ENCODE peak calls at places on chromosomes 5 and 9, in seven cellular contexts. One of them, this sample, is unnamed.

GRCh38 chr5:141532726-141533125 is 43.8 kb downstream of the PCDHGC5 start:
- DNase-seq in PC-3: no peak
- DNase-seq in GM23338: no peak
- DNase-seq in neural progenitor cell: no peak
- DNase-seq in GM23248: no peak
- DNase-seq in hepatocyte: no peak
- DNase-seq in HCT116: no peak
- DNase-seq in this sample: no peak

GRCh38 chr5:370311-370958 is 48.9 kb downstream of the AHRR start:
- DNase-seq in neural progenitor cell: no peak
- DNase-seq in PC-3: no peak
- DNase-seq in GM23338: no peak
- DNase-seq in HCT116: no peak
- DNase-seq in GM23248: no peak
- DNase-seq in hepatocyte: no peak
- DNase-seq in this sample: no peak

GRCh38 chr9:127519301-127520166 is 68.2 kb downstream of the LRSAM1 start:
- DNase-seq in HCT116: no peak
- DNase-seq in hepatocyte: peak; percentile 59
- DNase-seq in GM23338: no peak
- DNase-seq in neural progenitor cell: no peak
- DNase-seq in PC-3: peak; percentile 96
- DNase-seq in GM23248: peak; percentile 97
- DNase-seq in this sample: no peak

GRCh38 chr9:94014066-94014654 is 59.0 kb upstream of the BARX1 start:
- DNase-seq in hepatocyte: peak; percentile 67
- DNase-seq in PC-3: peak; percentile 56
- DNase-seq in neural progenitor cell: peak; percentile 68
- DNase-seq in GM23248: peak; percentile 67
- DNase-seq in GM23338: peak; percentile 76
- DNase-seq in HCT116: no peak
- DNase-seq in this sample: peak; percentile 44

GRCh38 chr9:137590469-137591383 is at the start of gene ZMYND19:
- DNase-seq in HCT116: peak; percentile 62
- DNase-seq in GM23248: peak; percentile 97
- DNase-seq in PC-3: peak; percentile 86
- DNase-seq in GM23338: peak; percentile 93
- DNase-seq in hepatocyte: peak; percentile 97
- DNase-seq in neural progenitor cell: peak; percentile 97
- DNase-seq in this sample: peak; percentile 87

GRCh38 chr5:111950660-111951059 is 193.7 kb upstream of the NREP start:
- DNase-seq in HCT116: no peak
- DNase-seq in PC-3: peak; percentile 44
- DNase-seq in GM23248: peak; percentile 90
- DNase-seq in hepatocyte: no peak
- DNase-seq in GM23338: no peak
- DNase-seq in neural progenitor cell: no peak
- DNase-seq in this sample: no peak

GRCh38 chr5:109045710-109046109 is 298.0 kb downstream of the FER start:
- DNase-seq in HCT116: no peak
- DNase-seq in GM23248: no peak
- DNase-seq in neural progenitor cell: no peak
- DNase-seq in PC-3: no peak
- DNase-seq in GM23338: no peak
- DNase-seq in hepatocyte: no peak
- DNase-seq in this sample: no peak

GRCh38 chr5:51384281-51384840 is 1.1 kb downstream of the ISL1 start:
- DNase-seq in GM23338: no peak
- DNase-seq in GM23248: no peak
- DNase-seq in PC-3: no peak
- DNase-seq in hepatocyte: no peak
- DNase-seq in neural progenitor cell: no peak
- DNase-seq in HCT116: no peak
- DNase-seq in this sample: no peak

GRCh38 chr5:114207615-114208014 is 154.3 kb upstream of the KCNN2 start:
- DNase-seq in HCT116: no peak
- DNase-seq in GM23248: no peak
- DNase-seq in PC-3: no peak
- DNase-seq in neural progenitor cell: no peak
- DNase-seq in hepatocyte: no peak
- DNase-seq in GM23338: no peak
- DNase-seq in this sample: no peak

GRCh38 chr9:5798581-5798980 is 34.3 kb downstream of the ERMP1 start:
- DNase-seq in hepatocyte: no peak
- DNase-seq in GM23338: peak; percentile 4
- DNase-seq in HCT116: no peak
- DNase-seq in GM23248: no peak
- DNase-seq in neural progenitor cell: no peak
- DNase-seq in PC-3: no peak
- DNase-seq in this sample: no peak

GRCh38 chr9:125558453-125559084 is 148.4 kb downstream of the MAPKAP1 start:
- DNase-seq in neural progenitor cell: peak; percentile 86
- DNase-seq in hepatocyte: peak; percentile 84
- DNase-seq in PC-3: peak; percentile 70
- DNase-seq in HCT116: peak; percentile 50
- DNase-seq in GM23248: peak; percentile 86
- DNase-seq in GM23338: peak; percentile 89
- DNase-seq in this sample: peak; percentile 70

GRCh38 chr9:81871695-81872094 is 56.5 kb upstream of the SPATA31D4 start:
- DNase-seq in neural progenitor cell: no peak
- DNase-seq in GM23338: no peak
- DNase-seq in HCT116: no peak
- DNase-seq in PC-3: peak; percentile 58
- DNase-seq in GM23248: peak; percentile 88
- DNase-seq in hepatocyte: no peak
- DNase-seq in this sample: no peak

GRCh38 chr9:96222132-96222531 is 79.8 kb downstream of the HSD17B3 start:
- DNase-seq in GM23338: peak; percentile 75
- DNase-seq in GM23248: peak; percentile 36
- DNase-seq in HCT116: no peak
- DNase-seq in neural progenitor cell: peak; percentile 26
- DNase-seq in hepatocyte: no peak
- DNase-seq in PC-3: peak; percentile 17
- DNase-seq in this sample: no peak

GRCh38 chr5:178989311-178989710 is 5.8 kb downstream of the GRM6 start:
- DNase-seq in PC-3: no peak
- DNase-seq in hepatocyte: no peak
- DNase-seq in neural progenitor cell: no peak
- DNase-seq in GM23338: no peak
- DNase-seq in HCT116: no peak
- DNase-seq in GM23248: no peak
- DNase-seq in this sample: no peak

GRCh38 chr5:40991981-40992559 is 79.1 kb downstream of the MROH2B start:
- DNase-seq in HCT116: no peak
- DNase-seq in GM23338: no peak
- DNase-seq in PC-3: no peak
- DNase-seq in GM23248: no peak
- DNase-seq in hepatocyte: no peak
- DNase-seq in neural progenitor cell: no peak
- DNase-seq in this sample: no peak

GRCh38 chr5:40988761-40989510 is 79.6 kb downstream of the C7 start:
- DNase-seq in neural progenitor cell: no peak
- DNase-seq in GM23248: no peak
- DNase-seq in hepatocyte: no peak
- DNase-seq in HCT116: no peak
- DNase-seq in GM23338: peak; percentile 3
- DNase-seq in PC-3: peak; percentile 89
- DNase-seq in this sample: no peak

GRCh38 chr5:40987349-40987748 is 78.1 kb downstream of the C7 start:
- DNase-seq in GM23248: no peak
- DNase-seq in PC-3: no peak
- DNase-seq in GM23338: no peak
- DNase-seq in HCT116: no peak
- DNase-seq in hepatocyte: no peak
- DNase-seq in neural progenitor cell: no peak
- DNase-seq in this sample: no peak

GRCh38 chr5:40995816-40996586 is 75.1 kb downstream of the MROH2B start:
- DNase-seq in GM23248: no peak
- DNase-seq in neural progenitor cell: no peak
- DNase-seq in GM23338: no peak
- DNase-seq in hepatocyte: no peak
- DNase-seq in HCT116: no peak
- DNase-seq in PC-3: peak; percentile 96
- DNase-seq in this sample: no peak

DNA sequence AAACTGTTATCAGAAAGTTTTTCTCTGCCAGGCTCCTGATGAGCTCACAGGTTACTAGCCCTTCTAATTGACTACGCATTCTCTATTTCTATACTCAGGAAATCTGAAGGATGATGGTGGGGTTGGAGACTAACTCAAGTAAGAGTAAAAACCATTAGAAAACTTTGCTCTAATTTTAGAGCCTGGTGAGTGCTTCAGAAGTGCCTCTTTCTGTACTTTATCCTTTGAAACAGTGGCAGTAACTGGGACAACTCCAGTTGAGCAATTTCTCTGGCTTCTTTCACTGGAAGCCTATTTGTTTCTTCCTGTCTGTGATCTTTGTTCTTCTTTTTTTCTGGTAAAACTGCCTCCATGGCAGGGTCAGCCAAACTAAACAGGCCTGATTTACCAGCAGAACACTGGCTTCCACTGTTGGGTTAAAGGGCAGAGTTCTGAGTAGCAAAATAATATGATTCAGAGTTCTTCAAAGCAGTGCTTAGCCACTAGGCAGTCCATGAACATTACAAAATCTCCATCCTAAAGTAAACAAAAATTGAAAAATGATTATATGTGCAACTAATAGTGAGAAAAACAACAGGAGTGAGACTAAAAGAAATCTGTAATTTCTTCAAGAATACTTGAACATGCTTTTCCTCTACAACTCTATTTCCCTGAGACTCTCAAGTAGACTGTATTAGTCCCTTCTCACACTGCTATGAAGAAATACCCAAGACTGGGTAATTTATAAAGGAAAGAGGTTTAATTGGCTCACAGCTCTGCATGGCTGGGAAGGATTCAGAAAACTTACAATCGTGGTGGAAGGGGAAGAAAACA is 79.8 kb downstream of the MROH2B start:
- DNase-seq in HCT116: no peak
- DNase-seq in GM23338: no peak
- DNase-seq in PC-3: peak; percentile 96
- DNase-seq in hepatocyte: peak; percentile 29
- DNase-seq in GM23248: peak; percentile 2
- DNase-seq in neural progenitor cell: no peak
- DNase-seq in this sample: no peak
- TF ChIP-seq EZH2phosphoT487 in HCT116: no peak
- TF ChIP-seq EZH2phosphoT487 in GM23338: no peak
- TF ChIP-seq EZH2phosphoT487 in PC-3: no peak
- TF ChIP-seq EZH2phosphoT487 in hepatocyte: no peak
- TF ChIP-seq EZH2phosphoT487 in GM23248: no peak
- TF ChIP-seq EZH2phosphoT487 in neural progenitor cell: no peak
- TF ChIP-seq EZH2phosphoT487 in this sample: no peak

DNA sequence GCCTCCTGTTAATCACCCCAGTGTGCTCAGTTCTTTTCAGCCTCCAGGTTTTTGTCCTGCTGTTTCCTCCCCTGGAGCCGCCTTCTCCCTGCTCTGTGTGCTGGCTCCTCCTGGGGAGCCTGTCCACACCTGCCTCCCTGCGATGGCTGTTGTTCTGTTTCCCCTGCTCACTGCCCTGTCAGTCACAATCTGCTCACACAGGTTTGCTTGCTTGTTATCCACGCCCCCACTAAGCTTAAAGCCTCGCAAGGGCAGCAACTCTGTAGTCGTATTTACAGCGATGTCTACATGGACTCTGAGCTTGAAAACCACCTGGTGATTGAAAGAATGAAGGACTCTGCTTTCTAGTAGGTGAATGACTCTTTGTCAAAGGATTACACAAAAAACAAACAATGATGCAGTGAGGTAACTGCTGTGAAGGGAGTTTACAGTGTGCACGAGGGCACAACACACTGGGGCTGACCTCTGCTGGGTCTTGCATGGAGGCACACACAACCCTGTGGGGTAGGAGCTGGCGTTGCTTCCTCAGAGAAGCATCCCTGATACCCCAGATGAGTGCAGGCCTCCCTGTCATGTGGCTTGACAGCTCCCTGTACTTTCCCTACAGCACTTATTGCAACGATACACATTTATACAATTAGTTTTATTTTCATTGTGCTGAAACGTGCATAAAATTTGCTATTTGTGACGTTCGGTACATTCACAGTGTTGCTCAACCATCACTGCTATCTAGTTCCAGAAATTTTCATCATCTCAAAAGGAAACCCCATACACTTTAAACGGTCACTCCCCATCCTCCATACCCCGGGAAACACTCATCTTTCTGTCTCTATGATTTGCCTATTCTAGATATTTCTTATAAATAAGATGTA is 39.7 kb upstream of the TEX48 start:
- DNase-seq in GM23338: no peak
- DNase-seq in neural progenitor cell: peak; percentile 70
- DNase-seq in hepatocyte: peak; percentile 85
- DNase-seq in PC-3: peak; percentile 70
- DNase-seq in HCT116: no peak
- DNase-seq in GM23248: peak; percentile 82
- DNase-seq in this sample: no peak
- H3K4me2 ChIP-seq in GM23338: no peak overlapping the region
- H3K4me2 ChIP-seq in neural progenitor cell: peak overlapping the region; percentile 67
- H3K4me2 ChIP-seq in hepatocyte: peak overlapping the region; percentile 56
- H3K4me2 ChIP-seq in PC-3: peak overlapping the region; percentile 38
- H3K4me2 ChIP-seq in HCT116: no peak overlapping the region
- H3K4me2 ChIP-seq in GM23248: peak overlapping the region; percentile 52
- H3K4me2 ChIP-seq in this sample: no peak overlapping the region

GRCh38 chr9:8855046-8855445 is 1055.5 kb upstream of the DMAC1 start:
- DNase-seq in PC-3: no peak
- DNase-seq in HCT116: no peak
- DNase-seq in hepatocyte: peak; percentile 43
- DNase-seq in neural progenitor cell: peak; percentile 42
- DNase-seq in GM23248: no peak
- DNase-seq in GM23338: peak; percentile 47
- DNase-seq in this sample: peak; percentile 38
- H3K4me1 ChIP-seq in PC-3: no peaks in the 10 kb centered on the region
- H3K4me1 ChIP-seq in HCT116: no peaks in the 10 kb centered on the region
- H3K4me1 ChIP-seq in hepatocyte: peaks cover 6% of the 10 kb centered on the region
- H3K4me1 ChIP-seq in neural progenitor cell: peaks cover 51% of the 10 kb centered on the region
- H3K4me1 ChIP-seq in GM23248: no peaks in the 10 kb centered on the region
- H3K4me1 ChIP-seq in GM23338: peaks cover 44% of the 10 kb centered on the region
- H3K4me1 ChIP-seq in this sample: no peaks in the 10 kb centered on the region

GRCh38 chr5:10304932-10305331 is 2.8 kb downstream of the CMBL start:
- DNase-seq in hepatocyte: no peak
- DNase-seq in GM23248: no peak
- DNase-seq in HCT116: no peak
- DNase-seq in neural progenitor cell: no peak
- DNase-seq in GM23338: no peak
- DNase-seq in PC-3: no peak
- DNase-seq in this sample: no peak

GRCh38 chr5:10306806-10307205 is 896 bp downstream of the CMBL start:
- DNase-seq in GM23338: no peak
- DNase-seq in neural progenitor cell: no peak
- DNase-seq in hepatocyte: no peak
- DNase-seq in PC-3: peak; percentile 35
- DNase-seq in HCT116: no peak
- DNase-seq in GM23248: no peak
- DNase-seq in this sample: no peak

GRCh38 chr5:10308844-10309243 is 1.1 kb upstream of the CMBL start:
- DNase-seq in neural progenitor cell: no peak
- DNase-seq in GM23248: no peak
- DNase-seq in HCT116: no peak
- DNase-seq in GM23338: peak; percentile 43
- DNase-seq in hepatocyte: no peak
- DNase-seq in PC-3: no peak
- DNase-seq in this sample: no peak

GRCh38 chr5:10306114-10306513 is 1.6 kb downstream of the CMBL start:
- DNase-seq in HCT116: no peak
- DNase-seq in PC-3: peak; percentile 34
- DNase-seq in GM23338: no peak
- DNase-seq in neural progenitor cell: no peak
- DNase-seq in hepatocyte: no peak
- DNase-seq in GM23248: no peak
- DNase-seq in this sample: no peak

GRCh38 chr5:10307206-10308148 is at the start of gene CMBL:
- DNase-seq in HCT116: peak; percentile 46
- DNase-seq in hepatocyte: peak; percentile 74
- DNase-seq in GM23248: peak; percentile 83
- DNase-seq in PC-3: peak; percentile 92
- DNase-seq in neural progenitor cell: peak; percentile 52
- DNase-seq in GM23338: peak; percentile 88
- DNase-seq in this sample: peak; percentile 55
- TF ChIP-seq EZH2phosphoT487 in HCT116: no peak
- TF ChIP-seq EZH2phosphoT487 in hepatocyte: no peak
- TF ChIP-seq EZH2phosphoT487 in GM23248: no peak
- TF ChIP-seq EZH2phosphoT487 in PC-3: no peak
- TF ChIP-seq EZH2phosphoT487 in neural progenitor cell: peak; percentile 20
- TF ChIP-seq EZH2phosphoT487 in GM23338: no peak
- TF ChIP-seq EZH2phosphoT487 in this sample: no peak